ENCODE peak calls at places on chromosomes 12 and 14, in eight cellular contexts. P is activated B cell treated with CpG ODN at 0.5 μM for 24 hours, U is natural killer cell, N is gastrocnemius medialis, X is right cardiac atrium, A is heart left ventricle, B is PC-3, I is aorta. H is an unnamed sample.

GRCh38 chr14:22926316-22926715 is 2.9 kb downstream of the PRMT5 start:
- ATAC-seq in P (no peak), U (no peak), N (no peak), X (no peak), A (no peak), B (peak; percentile 34), I (no peak), H (no peak)

GRCh38 chr14:51534623-51535022 is 117.1 kb upstream of the FRMD6 start:
- ATAC-seq in P (no peak), U (no peak), N (no peak), X (peak; percentile 48), A (no peak), B (peak; percentile 68), I (no peak), H (no peak)

GRCh38 chr14:56996721-56997399 is 186.6 kb upstream of the OTX2 start:
- ATAC-seq in P (no peak), U (no peak), N (no peak), X (no peak), A (no peak), B (peak; percentile 56), I (no peak), H (no peak)

GRCh38 chr12:124495194-124495983 is 72.0 kb downstream of the NCOR2 start:
- ATAC-seq in P (no peak), U (no peak), N (no peak), X (no peak), A (no peak), B (no peak), I (no peak), H (no peak)

GRCh38 chr14:51873221-51873893 is 12.9 kb downstream of the GNG2 start:
- ATAC-seq in P (peak; percentile 79), U (peak; percentile 46), N (peak; percentile 39), X (peak; percentile 58), A (peak; percentile 85), B (peak; percentile 93), I (peak; percentile 54), H (peak; percentile 74)

GRCh38 chr14:52080817-52081755 is 12.2 kb upstream of the NID2 start:
- ATAC-seq in P (no peak), U (no peak), N (no peak), X (peak; percentile 78), A (peak; percentile 68), B (peak; percentile 70), I (no peak), H (no peak)

GRCh38 chr12:94660436-94660835 is 10.1 kb upstream of the TMCC3 start:
- ATAC-seq in P (no peak), U (no peak), N (no peak), X (no peak), A (no peak), B (no peak), I (no peak), H (no peak)

GRCh38 chr12:21774358-21775129 is at the start of gene KCNJ8:
- ATAC-seq in P (no peak), U (no peak), N (peak; percentile 55), X (peak; percentile 95), A (peak; percentile 92), B (peak; percentile 71), I (peak; percentile 90), H (peak; percentile 21)

GRCh38 chr14:95472819-95473251 is 43.6 kb downstream of the SYNE3 start:
- ATAC-seq in P (peak; percentile 57), U (no peak), N (peak; percentile 25), X (peak; percentile 46), A (peak; percentile 54), B (no peak), I (no peak), H (no peak)

GRCh38 chr12:43267782-43268181 is 284.2 kb downstream of the ADAMTS20 start:
- ATAC-seq in P (no peak), U (no peak), N (no peak), X (peak; percentile 84), A (no peak), B (no peak), I (no peak), H (no peak)

GRCh38 chr14:80275208-80275850 is 64.0 kb upstream of the DIO2 start:
- ATAC-seq in P (no peak), U (no peak), N (no peak), X (no peak), A (no peak), B (no peak), I (no peak), H (no peak)